ENCODE peak calls at places on chromosomes 12 and 14, in four cellular contexts. A is neural crest cell; X is stimulated activated CD8-positive, alpha-beta memory T cell treated with anti-CD3 and anti-CD28 coated beads, Interleukin-12 subunit alpha, Interleukin-12 subunit beta, amount 100 ng/mL, for 1 hour; F is GM13976. Y is an unnamed sample.

GRCh38 chr14:97777622-97778021 is 980.4 kb downstream of the VRK1 start:
- DNase-seq in X (no peak), A (no peak), F (no peak), Y (no peak)

GRCh38 chr14:30180219-30180618 is 252.6 kb upstream of the PRKD1 start:
- DNase-seq in X (no peak), F (no peak), A (no peak), Y (no peak)

GRCh38 chr12:1692221-1692620 is 1.4 kb downstream of the ADIPOR2 start:
- DNase-seq in X (no peak), F (no peak), A (no peak), Y (no peak)

GRCh38 chr12:111192657-111193056 is 176.2 kb downstream of the PHETA1 start:
- DNase-seq in F (no peak), X (no peak), A (no peak), Y (no peak)

GRCh38 chr12:53659609-53660008 is 16.3 kb downstream of the ATP5MC2 start:
- DNase-seq in X (no peak), F (no peak), A (no peak), Y (no peak)

GRCh38 chr14:102182190-102182589 is 42.5 kb downstream of the WDR20 start:
- DNase-seq in F (no peak), X (no peak), A (no peak), Y (no peak)

GRCh38 chr12:18421840-18422239 is 160.5 kb downstream of the PIK3C2G start:
- DNase-seq in A (no peak), F (no peak), X (no peak), Y (no peak)

GRCh38 chr14:95523051-95523817 is 6.8 kb upstream of the SYNE3 start:
- DNase-seq in F (no peak), A (no peak), X (no peak), Y (peak; percentile 59)

GRCh38 chr12:74732801-74733200 is 195.2 kb downstream of the ATXN7L3B start:
- DNase-seq in A (no peak), X (no peak), F (no peak), Y (no peak)

GRCh38 chr14:43803076-43803689 is 703.9 kb downstream of the FSCB start:
- DNase-seq in F (no peak), X (no peak), A (no peak), Y (no peak)

GRCh38 chr12:124420972-124421674 is 126.2 kb downstream of the RFLNA start:
- DNase-seq in A (no peak), F (no peak), X (no peak), Y (no peak)

GRCh38 chr12:108616941-108617858 is 16.5 kb downstream of the SELPLG start:
- DNase-seq in X (peak; percentile 69), A (no peak), F (peak; percentile 91), Y (peak; percentile 63)

GRCh38 chr14:24135834-24136683 is at the start of gene PSME1:
- DNase-seq in F (peak; percentile 97), A (peak; percentile 87), X (peak; percentile 89), Y (peak; percentile 90)

GRCh38 chr12:55001198-55001827 is 16.8 kb upstream of the TESPA1 start:
- DNase-seq in X (no peak), F (no peak), A (no peak), Y (no peak)

GRCh38 chr12:59737725-59738463 is 142.1 kb downstream of the SLC16A7 start:
- DNase-seq in A (no peak), F (no peak), X (no peak), Y (no peak)